ENCODE peak calls at places on chromosomes 16 and 17, in four cellular contexts. One of them, this sample, is unnamed.

GRCh38 chr17:1995321-1996242 is 29.6 kb downstream of the RTN4RL1 start:
- DNase-seq in heart right ventricle: no peak
- DNase-seq in heart left ventricle: no peak
- DNase-seq in gastrocnemius medialis: no peak
- DNase-seq in this sample: no peak

GRCh38 chr16:85821441-85821901 is 22.0 kb downstream of the COX4I1 start:
- DNase-seq in heart left ventricle: peak
- DNase-seq in gastrocnemius medialis: peak
- DNase-seq in heart right ventricle: peak
- DNase-seq in this sample: peak

GRCh38 chr17:47946929-47947397 is 5.6 kb downstream of the PNPO start:
- DNase-seq in gastrocnemius medialis: peak
- DNase-seq in heart right ventricle: peak
- DNase-seq in heart left ventricle: peak
- DNase-seq in this sample: peak

GRCh38 chr16:49625311-49626035 is 230.4 kb downstream of the ZNF423 start:
- DNase-seq in heart left ventricle: no peak
- DNase-seq in gastrocnemius medialis: no peak
- DNase-seq in heart right ventricle: no peak
- DNase-seq in this sample: no peak

GRCh38 chr17:31226373-31226772 is 70.7 kb downstream of the OMG start:
- DNase-seq in gastrocnemius medialis: no peak
- DNase-seq in heart right ventricle: no peak
- DNase-seq in heart left ventricle: no peak
- DNase-seq in this sample: no peak

GRCh38 chr17:41885733-41886132 is 20.5 kb upstream of the KLHL11 start:
- DNase-seq in heart left ventricle: no peak
- DNase-seq in gastrocnemius medialis: no peak
- DNase-seq in heart right ventricle: no peak
- DNase-seq in this sample: no peak

GRCh38 chr17:56866496-56866895 is 32.5 kb downstream of the DGKE start:
- DNase-seq in gastrocnemius medialis: no peak
- DNase-seq in heart left ventricle: no peak
- DNase-seq in heart right ventricle: no peak
- DNase-seq in this sample: no peak

GRCh38 chr16:71520550-71520949 is 5.7 kb upstream of the CHST4 start:
- DNase-seq in gastrocnemius medialis: no peak
- DNase-seq in heart right ventricle: no peak
- DNase-seq in heart left ventricle: no peak
- DNase-seq in this sample: no peak

GRCh38 chr17:64355536-64356303 is 34.9 kb downstream of the PECAM1 start:
- DNase-seq in heart left ventricle: no peak
- DNase-seq in heart right ventricle: no peak
- DNase-seq in gastrocnemius medialis: peak
- DNase-seq in this sample: no peak

GRCh38 chr16:10871157-10871991 is 5.6 kb upstream of the CIITA start:
- DNase-seq in heart left ventricle: peak
- DNase-seq in gastrocnemius medialis: no peak
- DNase-seq in heart right ventricle: peak
- DNase-seq in this sample: peak

GRCh38 chr16:77858060-77858459 is 69.7 kb downstream of the VAT1L start:
- DNase-seq in heart left ventricle: no peak
- DNase-seq in heart right ventricle: no peak
- DNase-seq in gastrocnemius medialis: no peak
- DNase-seq in this sample: no peak

GRCh38 chr16:52456368-52456767 is 90.6 kb downstream of the TOX3 start:
- DNase-seq in gastrocnemius medialis: no peak
- DNase-seq in heart left ventricle: no peak
- DNase-seq in heart right ventricle: no peak
- DNase-seq in this sample: no peak

GRCh38 chr16:57039148-57039812 is 49.9 kb downstream of the NLRC5 start:
- DNase-seq in heart right ventricle: no peak
- DNase-seq in gastrocnemius medialis: no peak
- DNase-seq in heart left ventricle: no peak
- DNase-seq in this sample: peak

GRCh38 chr17:80991645-80992076 is at the start of gene CHMP6:
- DNase-seq in heart left ventricle: peak
- DNase-seq in gastrocnemius medialis: peak
- DNase-seq in heart right ventricle: peak
- DNase-seq in this sample: peak

GRCh38 chr16:27214084-27214961 is 11.0 kb downstream of the KDM8 start:
- DNase-seq in gastrocnemius medialis: no peak
- DNase-seq in heart left ventricle: no peak
- DNase-seq in heart right ventricle: no peak
- DNase-seq in this sample: no peak
- H3K4me3 ChIP-seq in gastrocnemius medialis: no peak
- H3K4me3 ChIP-seq in heart left ventricle: no peak
- H3K4me3 ChIP-seq in heart right ventricle: no peak
- H3K4me3 ChIP-seq in this sample: no peak

DNA sequence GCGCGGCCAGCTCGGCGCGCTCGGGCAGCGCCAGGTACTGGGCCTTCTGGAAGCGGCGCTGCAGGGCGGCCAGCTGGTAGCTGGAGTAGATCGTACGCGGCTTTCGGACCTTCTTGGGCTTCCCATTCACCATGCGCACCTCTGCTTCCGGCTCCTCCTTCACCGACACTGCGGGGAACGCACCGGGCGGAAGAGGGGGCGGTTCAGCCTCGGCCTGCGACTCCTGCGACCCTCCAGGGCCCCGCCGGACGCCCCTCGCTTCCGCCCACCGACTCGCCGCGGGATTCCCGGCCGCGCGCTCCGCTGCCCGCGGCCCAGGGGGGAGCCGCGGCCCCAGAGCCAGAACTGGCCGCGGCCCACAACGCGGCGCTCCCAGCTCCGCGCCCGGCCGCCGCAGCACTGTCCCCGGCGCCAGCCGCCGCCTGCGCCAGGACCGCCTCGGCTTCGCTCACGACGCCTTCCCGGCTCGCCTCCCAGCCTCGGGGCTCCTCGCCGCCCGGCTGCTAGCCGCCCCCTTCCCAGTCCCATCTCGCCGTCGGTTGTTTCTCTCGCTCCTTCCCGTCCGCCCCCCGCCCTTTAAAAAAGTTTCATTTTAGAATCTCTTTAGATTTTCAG is 1.5 kb downstream of the DLX3 start:
- DNase-seq in gastrocnemius medialis: no peak
- DNase-seq in heart right ventricle: no peak
- DNase-seq in heart left ventricle: no peak
- DNase-seq in this sample: no peak
- H3K4me3 ChIP-seq in gastrocnemius medialis: peak
- H3K4me3 ChIP-seq in heart right ventricle: peak
- H3K4me3 ChIP-seq in heart left ventricle: peak
- H3K4me3 ChIP-seq in this sample: peak

DNA sequence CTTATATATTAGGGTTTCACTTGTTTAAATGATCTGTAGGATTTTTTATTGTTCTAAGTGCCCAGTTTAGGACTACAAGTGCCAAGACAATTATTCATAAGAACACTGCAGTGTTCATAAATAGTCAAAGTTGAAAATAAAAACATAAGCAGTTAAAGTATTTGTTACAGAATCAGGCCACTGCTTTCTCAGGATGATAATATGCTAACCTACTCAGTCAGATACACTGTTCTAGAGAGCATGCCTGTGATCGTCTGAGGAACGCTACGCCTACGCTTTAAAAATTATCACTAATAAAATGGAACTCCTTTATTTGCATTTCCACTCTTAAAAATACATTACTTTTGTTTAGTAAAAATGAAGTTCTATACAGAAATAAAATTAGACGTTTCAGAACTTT is 37.4 kb upstream of the TRAP1 start:
- DNase-seq in gastrocnemius medialis: no peak
- DNase-seq in heart left ventricle: no peak
- DNase-seq in heart right ventricle: no peak
- DNase-seq in this sample: no peak
- H3K4me3 ChIP-seq in gastrocnemius medialis: no peak
- H3K4me3 ChIP-seq in heart left ventricle: no peak
- H3K4me3 ChIP-seq in heart right ventricle: no peak
- H3K4me3 ChIP-seq in this sample: no peak

GRCh38 chr17:74430385-74430705 is 1.5 kb upstream of the GPRC5C start:
- DNase-seq in heart left ventricle: no peak
- DNase-seq in heart right ventricle: no peak
- DNase-seq in gastrocnemius medialis: no peak
- DNase-seq in this sample: no peak

GRCh38 chr17:74431568-74432483 is at the start of gene GPRC5C:
- DNase-seq in gastrocnemius medialis: peak
- DNase-seq in heart left ventricle: peak
- DNase-seq in heart right ventricle: peak
- DNase-seq in this sample: no peak

GRCh38 chr17:74432484-74433391 is 850 bp downstream of the GPRC5C start:
- DNase-seq in gastrocnemius medialis: no peak
- DNase-seq in heart right ventricle: no peak
- DNase-seq in heart left ventricle: no peak
- DNase-seq in this sample: no peak

GRCh38 chr17:74429604-74430384 is 2.1 kb upstream of the GPRC5C start:
- DNase-seq in heart left ventricle: peak
- DNase-seq in heart right ventricle: peak
- DNase-seq in gastrocnemius medialis: peak
- DNase-seq in this sample: no peak

GRCh38 chr17:74430706-74431567 is 951 bp upstream of the GPRC5C start:
- DNase-seq in gastrocnemius medialis: peak
- DNase-seq in heart right ventricle: peak
- DNase-seq in heart left ventricle: peak
- DNase-seq in this sample: peak
- H3K4me3 ChIP-seq in gastrocnemius medialis: peak
- H3K4me3 ChIP-seq in heart right ventricle: peak
- H3K4me3 ChIP-seq in heart left ventricle: peak
- H3K4me3 ChIP-seq in this sample: peak